ENCODE peak calls at places on chromosomes 13 and 19, in nine cellular contexts. K is WERI-Rb-1, R is esophagus muscularis mucosa, T is lower leg skin, J is fibroblast of lung, X is AG09309, M is endodermal cell, L is body of pancreas, B is fibroblast of pulmonary artery. D is an unnamed sample.

GRCh38 chr13:74306496-74306895 is 172.3 kb upstream of the KLF12 start:
- DNase-seq in K (no peak), R (no peak), T (no peak), J (peak; percentile 40), X (no peak), M (no peak), L (no peak), B (peak; percentile 20), D (peak; percentile 11)

GRCh38 chr19:52307275-52307674 is 10.3 kb downstream of the ZNF480 start:
- DNase-seq in K (peak; percentile 20), R (no peak), T (no peak), J (peak; percentile 38), X (no peak), M (peak; percentile 74), L (no peak), B (peak; percentile 29), D (peak; percentile 38)

GRCh38 chr13:88085036-88085435 is 413.9 kb downstream of the SLITRK5 start:
- DNase-seq in K (no peak), R (no peak), T (no peak), J (peak; percentile 6), X (no peak), M (no peak), L (no peak), B (no peak), D (no peak)

GRCh38 chr13:77425705-77426104 is 98.8 kb upstream of the MYCBP2 start:
- DNase-seq in K (no peak), R (no peak), T (no peak), J (no peak), X (no peak), M (no peak), L (no peak), B (no peak), D (no peak)

GRCh38 chr13:80883545-80883944 is 542.6 kb upstream of the SPRY2 start:
- DNase-seq in K (no peak), R (no peak), T (no peak), J (no peak), X (no peak), M (no peak), L (no peak), B (no peak), D (no peak)

GRCh38 chr13:73440296-73440895 is 381.6 kb downstream of the KLF5 start:
- DNase-seq in K (no peak), R (no peak), T (no peak), J (no peak), X (no peak), M (no peak), L (no peak), B (peak; percentile 29), D (peak; percentile 31)

GRCh38 chr19:40365613-40366401 is 17.3 kb downstream of the PLD3 start:
- DNase-seq in K (peak; percentile 80), R (no peak), T (peak; percentile 91), J (peak; percentile 61), X (no peak), M (peak; percentile 98), L (peak; percentile 33), B (peak; percentile 77), D (peak; percentile 84)

GRCh38 chr13:61664821-61665705 is 249.4 kb upstream of the PCDH20 start:
- DNase-seq in K (no peak), R (no peak), T (no peak), J (peak; percentile 56), X (no peak), M (peak; percentile 60), L (no peak), B (peak; percentile 18), D (peak; percentile 1)

GRCh38 chr13:35472308-35473008 is 4.0 kb downstream of the MAB21L1 start:
- DNase-seq in K (peak; percentile 33), R (no peak), T (no peak), J (no peak), X (no peak), M (peak; percentile 63), L (no peak), B (no peak), D (no peak)

GRCh38 chr19:10929402-10929794 is 787 bp downstream of the TIMM29 start:
- DNase-seq in K (no peak), R (no peak), T (no peak), J (no peak), X (no peak), M (no peak), L (no peak), B (no peak), D (no peak)

GRCh38 chr13:31424130-31424729 is 224.5 kb downstream of the B3GLCT start:
- DNase-seq in K (peak; percentile 60), R (no peak), T (peak; percentile 93), J (peak; percentile 66), X (peak; percentile 51), M (peak; percentile 93), L (peak; percentile 75), B (peak; percentile 88), D (peak; percentile 89)

GRCh38 chr19:43798546-43799409 is 3.5 kb downstream of the LYPD5 start:
- DNase-seq in K (peak; percentile 51), R (no peak), T (peak; percentile 91), J (peak; percentile 42), X (no peak), M (peak; percentile 91), L (peak; percentile 41), B (no peak), D (peak; percentile 16)

GRCh38 chr13:24709186-24709913 is 29.1 kb downstream of the ATP12A start:
- DNase-seq in K (no peak), R (no peak), T (peak; percentile 60), J (no peak), X (no peak), M (no peak), L (no peak), B (no peak), D (no peak)

GRCh38 chr13:38680912-38681311 is 6.0 kb upstream of the FREM2 start:
- DNase-seq in K (no peak), R (no peak), T (no peak), J (no peak), X (no peak), M (no peak), L (no peak), B (no peak), D (no peak)

DNA sequence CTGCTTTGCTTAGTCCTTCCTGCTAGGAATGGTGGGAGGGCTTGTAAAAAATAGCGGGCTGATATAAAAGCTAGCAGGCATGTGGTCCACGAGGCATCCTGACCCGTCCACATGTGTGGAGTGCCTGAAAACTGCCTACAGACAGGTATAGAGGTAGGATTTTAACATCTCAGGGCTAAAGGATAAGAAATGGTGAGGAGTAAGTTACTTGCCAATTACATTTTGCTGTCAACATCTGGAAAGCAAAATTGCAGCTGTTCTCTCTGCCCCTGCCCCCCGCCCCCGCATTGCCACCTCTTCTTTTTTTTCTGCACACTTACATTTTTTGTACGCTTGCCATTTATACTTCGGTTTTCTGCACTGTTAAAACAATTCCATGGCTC is 21.0 kb downstream of the NFIX start:
- DNase-seq in K (no peak), R (no peak), T (no peak), J (no peak), X (no peak), M (no peak), L (no peak), B (no peak), D (no peak)
- H3K4me3 ChIP-seq in K (no peak overlapping the region), R (peak overlapping the region; percentile 41), T (no peak overlapping the region), J (peak overlapping the region; percentile 37), X (no peak overlapping the region), M (peak overlapping the region; percentile 35), L (no peak overlapping the region), B (no peak overlapping the region), D (no peak overlapping the region)

GRCh38 chr19:15782211-15782610 is 5.2 kb upstream of the OR10H5 start:
- DNase-seq in K (no peak), R (no peak), T (no peak), J (no peak), X (no peak), M (no peak), L (no peak), B (no peak), D (no peak)

GRCh38 chr19:15776991-15777787 is 10.3 kb upstream of the OR10H5 start:
- DNase-seq in K (no peak), R (peak; percentile 68), T (peak; percentile 79), J (no peak), X (no peak), M (no peak), L (no peak), B (no peak), D (no peak)

GRCh38 chr19:15781659-15782058 is 5.8 kb upstream of the OR10H5 start:
- DNase-seq in K (no peak), R (no peak), T (no peak), J (no peak), X (no peak), M (no peak), L (no peak), B (no peak), D (no peak)

GRCh38 chr19:15780595-15781418 is 6.7 kb upstream of the OR10H5 start:
- DNase-seq in K (no peak), R (peak; percentile 60), T (peak; percentile 90), J (no peak), X (no peak), M (no peak), L (no peak), B (no peak), D (no peak)

GRCh38 chr19:15779756-15780476 is 7.5 kb upstream of the OR10H5 start:
- DNase-seq in K (no peak), R (peak; percentile 90), T (peak; percentile 85), J (peak; percentile 18), X (no peak), M (no peak), L (peak; percentile 52), B (peak; percentile 13), D (peak; percentile 41)
- TF ChIP-seq CTCF in K (no peak), R (no peak), T (no peak), J (no peak), X (no peak), M (no peak), L (no peak), B (no peak), D (no peak)

GRCh38 chr19:8050274-8051096 is 2.1 kb upstream of the CCL25 start:
- DNase-seq in K (peak; percentile 62), R (peak; percentile 95), T (peak; percentile 95), J (peak; percentile 47), X (no peak), M (peak; percentile 100), L (peak; percentile 66), B (peak; percentile 71), D (peak; percentile 68)
- H3K4me3 ChIP-seq in K (no peak overlapping the region), R (peak overlapping the region; percentile 39), T (no peak overlapping the region), J (no peak overlapping the region), X (no peak overlapping the region), M (peak overlapping the region; percentile 70), L (no peak overlapping the region), B (peak overlapping the region; percentile 14), D (peak overlapping the region; percentile 21)

GRCh38 chr19:38867176-38867780 is 10.8 kb downstream of the RINL start:
- DNase-seq in K (no peak), R (no peak), T (no peak), J (no peak), X (no peak), M (no peak), L (no peak), B (no peak), D (no peak)

GRCh38 chr19:38870612-38871011 is 7.5 kb downstream of the RINL start:
- DNase-seq in K (no peak), R (no peak), T (no peak), J (no peak), X (no peak), M (no peak), L (no peak), B (no peak), D (no peak)

GRCh38 chr19:38869160-38869835 is 8.8 kb downstream of the RINL start:
- DNase-seq in K (no peak), R (no peak), T (no peak), J (no peak), X (no peak), M (no peak), L (peak; percentile 37), B (no peak), D (peak; percentile 5)

GRCh38 chr19:38868551-38868950 is 9.5 kb downstream of the RINL start:
- DNase-seq in K (no peak), R (no peak), T (no peak), J (no peak), X (no peak), M (no peak), L (no peak), B (no peak), D (no peak)

GRCh38 chr19:38869836-38870607 is 8.1 kb downstream of the RINL start:
- DNase-seq in K (no peak), R (no peak), T (peak; percentile 96), J (peak; percentile 46), X (no peak), M (peak; percentile 91), L (peak; percentile 94), B (peak; percentile 62), D (peak; percentile 68)
- TF ChIP-seq CTCF in K (no peak), R (peak; percentile 84), T (peak; percentile 41), J (peak; percentile 73), X (peak; percentile 77), M (peak; percentile 91), L (peak; percentile 98), B (peak; percentile 63), D (peak; percentile 71)

D was measured in cardiac fibroblast.